ENCODE peak calls at places on chromosomes 12 and 14, in nine cellular contexts. N is adrenal gland; B is CD8-positive, alpha-beta T cell; Y is AG04450; G is stomach; K is cardiac muscle cell; U is thoracic aorta; J is lung; L is fibroblast of lung. M is an unnamed sample. For H3K9me3, the result is how much of the 10 kb centered on the place peaks cover.

GRCh38 chr12:45049912-45050318 is 984 bp downstream of the DBX2 start:
- DNase-seq in L (peak), Y (no peak), N (no peak), U (no peak), B (no peak), K (peak), G (no peak), J (no peak), M (no peak)

GRCh38 chr12:45989857-45990467 is 412 bp downstream of the SCAF11 start:
- DNase-seq in U (peak), N (peak), Y (no peak), J (no peak), L (peak), K (peak), G (peak), B (peak), M (peak)

GRCh38 chr12:38817942-38818341 is 87.4 kb downstream of the CPNE8 start:
- DNase-seq in J (no peak), K (no peak), U (no peak), L (no peak), Y (no peak), N (no peak), G (no peak), B (no peak), M (no peak)

GRCh38 chr12:25496098-25496587 is 56.9 kb downstream of the LMNTD1 start:
- DNase-seq in N (no peak), K (peak), L (peak), G (no peak), Y (no peak), U (no peak), J (no peak), B (no peak), M (no peak)

GRCh38 chr14:33309081-33309480 is 370.4 kb downstream of the NPAS3 start:
- DNase-seq in U (no peak), L (no peak), Y (no peak), K (no peak), N (no peak), J (no peak), B (no peak), G (no peak), M (no peak)

GRCh38 chr12:5023842-5024241 is 19.8 kb upstream of the KCNA5 start:
- DNase-seq in K (no peak), B (no peak), G (no peak), Y (no peak), L (no peak), J (no peak), N (no peak), U (no peak), M (no peak)

GRCh38 chr14:73269729-73270651 is 32.7 kb downstream of the PAPLN start:
- DNase-seq in B (no peak), U (no peak), G (peak), K (peak), J (peak), L (peak), N (peak), Y (no peak), M (peak)

GRCh38 chr14:103361868-103362267 is 23.3 kb upstream of the MARK3 start:
- DNase-seq in Y (peak), B (no peak), L (peak), K (peak), J (no peak), G (no peak), U (no peak), N (peak), M (no peak)

GRCh38 chr12:9615420-9616135 is 7.9 kb upstream of the KLRB1 start:
- DNase-seq in K (no peak), U (no peak), Y (no peak), J (no peak), G (no peak), N (no peak), L (no peak), B (no peak), M (no peak)

GRCh38 chr12:92370828-92371227 is 225.2 kb upstream of the BTG1 start:
- DNase-seq in L (no peak), G (no peak), K (no peak), U (no peak), Y (no peak), N (no peak), J (no peak), B (no peak), M (no peak)

GRCh38 chr12:31618228-31619025 is 27.5 kb upstream of the DENND5B start:
- DNase-seq in K (peak), J (no peak), N (no peak), Y (no peak), G (no peak), B (no peak), L (peak), U (no peak), M (no peak)

GRCh38 chr12:67649165-67650126 is 901 bp downstream of the DYRK2 start:
- DNase-seq in B (peak), U (no peak), K (no peak), G (peak), N (peak), L (no peak), Y (no peak), J (no peak), M (peak)

GRCh38 chr12:32964981-32965585 is 68.5 kb upstream of the PKP2 start:
- DNase-seq in N (no peak), L (no peak), U (no peak), J (no peak), B (no peak), G (no peak), Y (no peak), K (no peak), M (no peak)

GRCh38 chr14:60647081-60647836 is 2.0 kb downstream of the SIX1 start:
- DNase-seq in U (no peak), Y (no peak), N (no peak), L (peak), K (peak), J (no peak), G (no peak), B (no peak), M (no peak)

GRCh38 chr12:127773520-127773919 is 493.4 kb upstream of the TMEM132C start:
- DNase-seq in L (no peak), K (no peak), Y (no peak), N (no peak), J (no peak), G (no peak), U (no peak), B (no peak), M (no peak)

GRCh38 chr12:57944313-57945023 is 3.1 kb downstream of the ATP23 start:
- DNase-seq in B (no peak), L (no peak), N (no peak), J (no peak), Y (no peak), G (no peak), K (no peak), U (no peak), M (no peak)

GRCh38 chr12:52045794-52046199 is 5.4 kb upstream of the NR4A1 start:
- DNase-seq in J (no peak), L (no peak), K (no peak), G (peak), N (peak), B (no peak), U (no peak), Y (no peak), M (peak)

GRCh38 chr12:68957273-68957672 is 24.3 kb upstream of the CPM start:
- DNase-seq in U (no peak), J (no peak), L (no peak), B (no peak), N (no peak), G (no peak), Y (no peak), K (peak), M (no peak)

GRCh38 chr12:6461401-6462233 is 8.9 kb downstream of the VAMP1 start:
- DNase-seq in K (no peak), N (peak), Y (no peak), B (peak), L (no peak), U (no peak), J (peak), G (peak), M (peak)

GRCh38 chr12:14403711-14404164 is 38.3 kb downstream of the ATF7IP start:
- DNase-seq in Y (no peak), N (peak), B (peak), L (peak), U (no peak), J (no peak), K (peak), G (no peak), M (peak)

GRCh38 chr14:57380935-57381334 is 9.5 kb upstream of the NAA30 start:
- DNase-seq in Y (no peak), U (no peak), L (no peak), B (no peak), K (no peak), G (no peak), N (no peak), J (no peak), M (no peak)

GRCh38 chr12:51922762-51923505 is 15.6 kb downstream of the ACVRL1 start:
- DNase-seq in L (peak), J (peak), G (peak), Y (no peak), N (peak), K (peak), U (no peak), B (no peak), M (peak)

GRCh38 chr12:11500222-11500860 is 105.0 kb upstream of the PRB2 start:
- DNase-seq in K (peak), L (peak), G (peak), Y (peak), N (peak), B (peak), U (peak), J (peak), M (peak)

GRCh38 chr12:130446846-130447654 is 109.4 kb downstream of the PIWIL1 start:
- DNase-seq in B (no peak), J (no peak), U (no peak), Y (no peak), G (no peak), K (no peak), L (no peak), N (no peak), M (no peak)

GRCh38 chr12:90152897-90153624 is 444.4 kb upstream of the ATP2B1 start:
- DNase-seq in K (no peak), J (no peak), B (no peak), U (no peak), G (no peak), L (peak), N (no peak), Y (no peak), M (no peak)

GRCh38 chr12:132148368-132149045 is 4.2 kb downstream of the NOC4L start:
- DNase-seq in U (no peak), G (no peak), J (no peak), B (no peak), N (peak), Y (no peak), L (no peak), K (no peak), M (no peak)

GRCh38 chr12:120993496-120993895 is 15.2 kb downstream of the HNF1A start:
- DNase-seq in Y (no peak), L (no peak), N (no peak), G (no peak), U (no peak), K (no peak), B (no peak), J (no peak), M (no peak)

GRCh38 chr12:67650528-67651379 is 2.2 kb downstream of the DYRK2 start:
- DNase-seq in K (no peak), Y (no peak), U (no peak), J (no peak), L (no peak), G (no peak), B (no peak), N (no peak), M (peak)

GRCh38 chr12:1439687-1440086 is 154.7 kb downstream of the FBXL14 start:
- DNase-seq in L (no peak), U (no peak), Y (no peak), K (no peak), J (no peak), G (no peak), B (no peak), N (no peak), M (no peak)

GRCh38 chr12:85781751-85782150 is 54.5 kb downstream of the RASSF9 start:
- DNase-seq in G (no peak), B (no peak), U (no peak), K (no peak), J (no peak), N (no peak), Y (no peak), L (no peak), M (no peak)

GRCh38 chr12:124764451-124764850 is 99.2 kb downstream of the SCARB1 start:
- DNase-seq in U (no peak), N (no peak), Y (no peak), B (no peak), L (peak), G (no peak), J (no peak), K (peak), M (peak)

GRCh38 chr14:51638071-51638944 is 13.4 kb upstream of the FRMD6 start:
- DNase-seq in N (no peak), Y (no peak), K (peak), B (no peak), L (no peak), J (peak), U (no peak), G (no peak), M (no peak)

GRCh38 chr14:73576391-73576790 is 7.4 kb downstream of the ACOT2 start:
- DNase-seq in L (no peak), N (peak), K (no peak), Y (no peak), U (no peak), J (no peak), B (no peak), G (no peak), M (no peak)

GRCh38 chr14:22147716-22148115 is 441.3 kb downstream of the DAD1 start:
- DNase-seq in G (no peak), K (no peak), U (no peak), B (no peak), J (no peak), Y (no peak), L (no peak), N (no peak), M (no peak)

GRCh38 chr12:111221296-111222026 is 147.4 kb downstream of the PHETA1 start:
- DNase-seq in B (no peak), L (no peak), K (no peak), J (no peak), G (no peak), U (no peak), Y (no peak), N (no peak), M (no peak)

DNA sequence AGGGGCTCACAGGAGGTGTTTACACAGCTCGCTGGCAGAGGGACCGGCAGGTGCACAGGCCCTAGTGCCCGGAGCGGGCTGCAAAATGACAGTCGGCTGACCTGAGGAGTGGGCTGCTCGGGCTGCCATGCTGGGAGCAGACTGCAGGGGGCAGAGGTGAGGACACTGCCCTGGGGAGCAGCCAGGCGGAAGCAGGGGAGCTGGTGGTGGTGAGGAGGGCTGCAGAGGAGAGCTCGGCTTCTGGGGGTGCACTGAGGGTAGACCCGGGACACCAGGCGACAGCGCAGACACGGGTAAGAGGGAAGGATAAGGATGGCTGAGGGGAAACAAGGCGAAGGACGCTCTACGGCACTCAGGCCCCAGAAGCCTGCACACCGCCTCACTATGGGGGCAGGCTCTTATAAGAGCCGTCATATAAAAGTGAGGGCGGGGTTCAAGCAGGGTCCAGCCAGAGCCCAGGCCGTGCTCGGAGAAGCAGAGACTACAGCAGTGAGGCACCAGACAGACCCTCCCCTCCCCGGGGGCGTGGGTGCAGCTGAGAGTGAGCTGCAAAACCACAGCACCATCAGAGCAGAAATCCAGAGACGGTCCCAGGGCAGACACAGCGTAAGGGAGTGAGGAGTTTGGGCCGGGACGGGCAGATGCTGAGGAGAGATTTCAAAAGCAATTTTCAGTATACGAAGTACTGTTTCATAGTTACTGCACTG is 62.5 kb downstream of the CCDC88C start:
- DNase-seq in Y (no peak), N (no peak), L (no peak), B (peak), G (no peak), U (no peak), J (no peak), K (no peak), M (peak)
- TF ChIP-seq CTCF in Y (no peak), N (no peak), L (no peak), B (peak), G (no peak), U (no peak), J (no peak), K (peak), M (peak)

GRCh38 chr12:74229671-74230070 is 308.0 kb upstream of the ATXN7L3B start:
- DNase-seq in U (no peak), J (no peak), Y (no peak), K (no peak), G (no peak), L (no peak), B (no peak), N (no peak), M (no peak)

GRCh38 chr12:74235342-74235741 is 302.3 kb upstream of the ATXN7L3B start:
- DNase-seq in K (no peak), J (no peak), N (no peak), G (no peak), Y (no peak), U (no peak), B (no peak), L (no peak), M (no peak)
- H3K9me3 ChIP-seq in K (under half), J (under half), N (under half), G (under half), Y (under half), U (under half), B (under half), L (under half), M (under half)

DNA sequence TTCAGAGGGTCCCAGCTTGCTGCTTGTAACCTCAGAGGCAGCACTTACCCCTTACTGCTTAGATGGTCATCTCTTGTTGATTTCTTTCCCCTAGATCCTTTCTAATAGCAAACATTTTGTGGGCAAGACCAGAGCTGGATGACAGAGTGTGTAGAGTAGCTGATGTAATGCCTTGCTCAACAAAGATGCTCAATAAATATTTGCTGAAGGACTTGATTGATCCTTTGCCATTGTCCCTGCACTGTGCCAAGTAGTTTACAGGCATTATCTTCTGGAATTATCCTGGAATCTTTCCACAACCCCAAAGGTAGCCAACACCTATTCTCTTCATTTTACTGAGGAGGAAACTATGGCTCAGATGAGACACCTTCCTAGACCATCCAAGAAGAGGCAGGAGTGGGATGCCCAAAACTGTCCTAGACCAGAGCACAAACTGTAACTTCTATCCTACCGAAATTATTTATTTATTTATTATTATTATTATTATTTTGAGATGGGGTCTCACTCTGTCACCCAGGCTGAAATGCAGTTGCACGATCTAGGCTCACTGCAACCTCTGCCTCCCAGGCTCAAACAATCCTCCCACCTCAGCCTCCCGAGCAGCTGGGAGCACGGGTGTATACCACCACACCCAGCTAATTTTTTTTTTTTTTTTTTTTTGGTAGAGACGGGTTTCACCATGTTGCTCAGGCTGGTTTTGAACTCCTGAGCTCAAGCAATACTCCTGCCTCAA is 1.4 kb downstream of the MMAB start:
- DNase-seq in J (no peak), U (no peak), K (no peak), L (no peak), G (no peak), B (no peak), N (no peak), Y (no peak), M (no peak)
- H3K27ac ChIP-seq in J (no peak), U (no peak), K (no peak), L (no peak), G (no peak), B (no peak), N (peak), Y (no peak), M (no peak)

GRCh38 chr12:113135178-113136127 is at the start of gene RASAL1:
- DNase-seq in B (peak), N (peak), G (peak), K (no peak), L (no peak), J (no peak), Y (no peak), U (no peak), M (peak)
- TF ChIP-seq CTCF in B (peak), N (no peak), G (no peak), K (peak), L (no peak), J (no peak), Y (no peak), U (no peak), M (peak)

GRCh38 chr14:106872619-106873446 is 1346.5 kb downstream of the TMEM121 start:
- DNase-seq in B (peak), Y (no peak), L (no peak), U (no peak), N (peak), G (peak), J (peak), K (no peak), M (peak)
- H3K9me3 ChIP-seq in B (under half), Y (under half), L (under half), U (under half), N (under half), G (under half), J (under half), K (under half), M (under half)

DNA sequence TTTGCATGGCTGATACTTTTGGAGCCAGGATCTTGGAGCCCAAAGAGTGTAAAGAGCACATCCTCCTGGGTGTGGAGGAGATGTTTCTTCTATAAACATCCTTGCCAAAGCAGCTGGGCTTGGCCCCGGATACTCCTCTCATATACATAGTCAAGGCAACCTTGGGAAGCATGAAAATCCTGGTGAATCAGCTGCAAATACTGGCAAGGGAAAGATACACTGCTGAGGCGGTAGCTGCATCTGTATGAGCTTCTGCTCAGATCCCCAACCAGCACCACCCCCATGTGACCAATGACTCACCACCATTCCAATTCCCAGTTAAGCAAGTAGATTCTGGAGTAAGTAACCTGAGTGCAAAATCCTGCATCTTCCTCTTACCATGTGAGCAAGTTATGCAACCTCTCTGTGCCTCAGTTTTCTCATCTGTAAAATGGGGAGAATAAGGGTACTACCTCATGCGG is 567.4 kb downstream of the MED13L start:
- DNase-seq in B (no peak), K (peak), L (peak), N (peak), U (no peak), G (no peak), Y (peak), J (no peak), M (peak)
- H3K27ac ChIP-seq in B (no peak), K (no peak), L (no peak), N (no peak), U (peak), G (no peak), Y (no peak), J (no peak), M (peak)

DNA sequence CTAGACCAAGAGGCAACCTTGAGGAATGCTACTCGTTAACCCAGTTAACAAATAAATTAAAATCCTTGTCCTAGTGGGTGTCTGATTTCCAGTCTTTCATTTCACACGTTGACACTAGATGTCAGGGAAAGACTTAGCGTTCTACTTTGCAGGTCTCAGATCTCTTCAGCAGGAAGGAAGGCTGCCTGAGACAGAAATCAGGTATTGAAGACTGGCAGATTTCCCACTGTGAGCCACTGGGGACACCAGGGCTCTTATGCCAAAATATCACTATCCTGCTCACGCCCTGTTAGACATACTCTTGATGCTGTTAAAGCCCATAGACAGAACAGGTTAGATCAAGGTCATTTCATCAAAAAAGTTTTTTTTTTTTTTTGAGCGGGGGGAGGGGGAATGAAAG is 33.0 kb downstream of the EMP1 start:
- DNase-seq in G (no peak), U (no peak), L (no peak), N (no peak), K (no peak), Y (no peak), J (no peak), B (no peak), M (no peak)
- TF ChIP-seq CTCF in G (no peak), U (no peak), L (no peak), N (no peak), K (no peak), Y (no peak), J (no peak), B (no peak), M (no peak)

GRCh38 chr14:41865894-41866293 is 259.2 kb downstream of the LRFN5 start:
- DNase-seq in L (no peak), B (no peak), U (no peak), K (no peak), N (no peak), J (no peak), Y (no peak), G (no peak), M (no peak)
- H3K9me3 ChIP-seq in L (under half), B (under half), U (under half), K (under half), N (under half), J (under half), Y (under half), G (under half), M (under half)

M was measured in colonic mucosa.